ENCODE peak calls at places on chromosomes 1 and 21, in eight cellular contexts. D is mammary epithelial cell, A is lower lobe of right lung, M is HepG2, P is astrocyte, J is fibroblast of lung, H is WERI-Rb-1, T is brain microvascular endothelial cell. X is an unnamed sample.

GRCh38 chr21:45985471-45986315 is 4.1 kb downstream of the COL6A1 start:
- DNase-seq in D (no peak), A (peak), M (no peak), P (no peak), J (no peak), H (no peak), T (no peak), X (peak)

GRCh38 chr1:221776495-221777413 is 34.9 kb upstream of the DUSP10 start:
- DNase-seq in D (no peak), A (no peak), M (no peak), P (no peak), J (no peak), H (no peak), T (no peak), X (no peak)

GRCh38 chr1:112791723-112792104 is 76.6 kb upstream of the PPM1J start:
- DNase-seq in D (no peak), A (no peak), M (no peak), P (no peak), J (no peak), H (no peak), T (no peak), X (no peak)

GRCh38 chr1:216447898-216448568 is 24.8 kb upstream of the USH2A start:
- DNase-seq in D (peak), A (no peak), M (no peak), P (peak), J (no peak), H (no peak), T (no peak), X (no peak)

GRCh38 chr1:165218666-165219065 is 137.8 kb downstream of the LMX1A start:
- DNase-seq in D (no peak), A (no peak), M (no peak), P (no peak), J (no peak), H (no peak), T (no peak), X (no peak)

GRCh38 chr1:29513357-29513756 is 277.0 kb downstream of the PTPRU start:
- DNase-seq in D (peak), A (no peak), M (peak), P (peak), J (peak), H (peak), T (peak), X (peak)

GRCh38 chr1:150258275-150258666 is 697 bp downstream of the CA14 start:
- DNase-seq in D (no peak), A (no peak), M (no peak), P (no peak), J (no peak), H (no peak), T (no peak), X (no peak)

GRCh38 chr1:7320661-7321060 is 450.4 kb upstream of the VAMP3 start:
- DNase-seq in D (no peak), A (no peak), M (no peak), P (no peak), J (no peak), H (no peak), T (no peak), X (no peak)

GRCh38 chr1:211715976-211716375 is 40.6 kb upstream of the NEK2 start:
- DNase-seq in D (no peak), A (no peak), M (no peak), P (no peak), J (no peak), H (peak), T (no peak), X (no peak)

GRCh38 chr1:90561926-90562325 is 155.2 kb downstream of the BARHL2 start:
- DNase-seq in D (no peak), A (no peak), M (no peak), P (no peak), J (no peak), H (peak), T (no peak), X (no peak)

GRCh38 chr1:56376188-56376984 is 203.0 kb downstream of the PLPP3 start:
- DNase-seq in D (peak), A (no peak), M (no peak), P (peak), J (peak), H (no peak), T (no peak), X (peak)

GRCh38 chr1:61162513-61163274 is 80.3 kb downstream of the NFIA start:
- DNase-seq in D (no peak), A (no peak), M (no peak), P (no peak), J (no peak), H (no peak), T (no peak), X (no peak)

GRCh38 chr1:45877264-45877663 is 73.9 kb downstream of the MAST2 start:
- DNase-seq in D (no peak), A (no peak), M (no peak), P (no peak), J (no peak), H (no peak), T (no peak), X (no peak)

GRCh38 chr1:25462732-25463131 is 32.0 kb downstream of the MACO1 start:
- DNase-seq in D (no peak), A (no peak), M (no peak), P (no peak), J (peak), H (no peak), T (no peak), X (no peak)

GRCh38 chr1:228100822-228101613 is 2.1 kb downstream of the C1orf35 start:
- DNase-seq in D (no peak), A (no peak), M (no peak), P (no peak), J (no peak), H (no peak), T (no peak), X (peak)

DNA sequence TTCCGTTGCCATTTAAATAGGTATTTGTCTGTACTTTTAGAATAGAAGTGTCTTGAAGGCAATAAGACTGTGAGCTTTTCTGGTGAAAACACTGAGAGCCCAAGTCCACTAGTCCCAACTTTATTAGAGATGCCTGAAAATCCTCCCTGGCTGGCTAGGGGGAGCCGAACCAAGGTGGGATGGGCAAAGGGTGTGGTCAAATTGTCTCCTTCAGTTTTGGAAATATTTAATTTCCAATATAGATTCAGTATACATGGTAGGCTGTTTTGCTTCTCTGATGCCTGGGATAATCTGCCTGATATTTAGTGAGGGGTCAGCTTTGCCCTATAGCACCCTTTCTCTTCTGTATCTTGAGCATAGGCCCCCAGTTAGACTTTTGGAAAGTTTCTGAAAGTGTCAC is 3.5 kb downstream of the ROR1 start:
- DNase-seq in D (no peak), A (no peak), M (no peak), P (no peak), J (no peak), H (no peak), T (no peak), X (peak)
- TF ChIP-seq CTCF in D (no peak), A (no peak), M (no peak), P (no peak), J (no peak), H (peak), T (peak), X (peak)

GRCh38 chr1:43388613-43389012 is 987 bp downstream of the MED8 start:
- DNase-seq in D (no peak), A (no peak), M (no peak), P (no peak), J (no peak), H (peak), T (no peak), X (no peak)
- H3K27ac ChIP-seq in D (peak), A (peak), M (no peak), P (peak), J (peak), H (peak), T (no peak), X (peak)

DNA sequence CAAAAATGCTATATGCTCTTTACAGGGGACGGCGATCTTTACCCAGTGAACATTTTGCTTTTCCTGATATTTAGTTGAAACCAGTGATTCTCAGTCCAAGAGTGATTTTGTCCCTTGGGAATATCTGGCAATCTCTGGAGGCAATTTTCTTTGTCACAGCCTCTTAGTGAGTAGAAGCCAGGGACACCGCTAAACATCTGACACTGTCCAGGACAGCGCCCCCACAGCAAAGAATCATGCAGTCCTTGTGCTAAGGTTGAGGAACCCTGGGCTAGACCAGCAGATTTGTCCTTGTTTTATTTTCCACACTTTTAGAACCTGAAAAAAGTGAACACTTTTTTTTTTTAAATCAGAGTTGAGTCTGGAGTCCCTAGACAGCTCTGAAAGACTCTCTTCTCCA is 13.1 kb downstream of the EVA1C start:
- DNase-seq in D (no peak), A (no peak), M (no peak), P (no peak), J (no peak), H (no peak), T (no peak), X (no peak)
- TF ChIP-seq CTCF in D (peak), A (no peak), M (peak), P (no peak), J (no peak), H (peak), T (no peak), X (no peak)

DNA sequence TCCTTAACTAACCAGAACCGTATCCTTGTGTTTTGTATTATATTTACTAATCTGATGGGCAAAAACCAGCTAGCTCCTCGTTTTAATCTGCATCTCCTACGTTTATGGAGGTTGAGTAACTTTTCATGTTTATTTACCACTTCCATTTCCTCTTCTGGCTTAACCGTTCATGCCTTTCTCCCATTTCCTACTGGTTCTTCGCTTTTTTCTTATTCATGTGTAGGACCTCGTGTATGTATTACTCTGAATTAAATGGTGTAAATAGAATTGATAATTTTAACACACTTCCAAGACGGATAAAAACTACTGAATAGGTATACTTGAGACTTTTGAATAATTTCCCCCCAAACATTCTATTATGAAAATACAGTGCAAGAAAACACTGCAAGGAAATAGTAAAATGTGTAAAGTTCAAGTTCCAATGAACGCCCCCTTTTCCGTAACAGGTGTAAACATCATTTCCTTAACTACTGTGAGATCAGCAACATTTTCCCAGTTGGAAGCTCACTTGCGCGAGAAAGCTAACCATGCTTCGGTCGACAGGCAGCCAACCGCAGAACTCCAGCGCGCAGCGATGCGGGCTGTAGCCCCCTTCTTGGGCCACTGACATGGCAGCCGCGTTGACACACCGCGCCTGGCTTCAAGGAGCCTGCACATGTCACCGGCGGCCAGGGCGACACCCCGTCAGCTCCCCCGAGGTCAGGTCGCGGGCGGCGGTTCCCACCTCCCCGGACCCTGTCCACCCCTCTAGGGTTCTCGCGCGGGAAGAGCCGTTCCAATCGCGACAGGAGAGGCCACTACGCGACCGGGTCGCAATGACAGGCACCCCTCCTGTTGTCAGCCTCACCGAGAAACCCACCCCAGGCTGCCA is 815 bp downstream of the EDEM3 start:
- DNase-seq in D (peak), A (peak), M (peak), P (peak), J (peak), H (peak), T (peak), X (peak)
- H3K27ac ChIP-seq in D (peak), A (peak), M (peak), P (peak), J (peak), H (peak), T (peak), X (peak)

GRCh38 chr1:43974443-43975248 is at the start of gene ATP6V0B:
- DNase-seq in D (peak), A (peak), M (peak), P (peak), J (peak), H (peak), T (peak), X (peak)
- TF ChIP-seq CTCF in D (no peak), A (peak), M (peak), P (no peak), J (peak), H (peak), T (no peak), X (no peak)

GRCh38 chr1:154496381-154496780 is 5.6 kb upstream of the TDRD10 start:
- DNase-seq in D (no peak), A (no peak), M (no peak), P (no peak), J (no peak), H (no peak), T (no peak), X (no peak)

GRCh38 chr1:154490327-154490726 is 11.7 kb upstream of the TDRD10 start:
- DNase-seq in D (no peak), A (no peak), M (no peak), P (no peak), J (no peak), H (no peak), T (no peak), X (no peak)

GRCh38 chr1:154492115-154492514 is 9.9 kb upstream of the TDRD10 start:
- DNase-seq in D (no peak), A (no peak), M (no peak), P (no peak), J (no peak), H (no peak), T (no peak), X (no peak)

GRCh38 chr1:154495496-154496273 is 6.3 kb upstream of the TDRD10 start:
- DNase-seq in D (no peak), A (no peak), M (no peak), P (no peak), J (no peak), H (no peak), T (no peak), X (no peak)

DNA sequence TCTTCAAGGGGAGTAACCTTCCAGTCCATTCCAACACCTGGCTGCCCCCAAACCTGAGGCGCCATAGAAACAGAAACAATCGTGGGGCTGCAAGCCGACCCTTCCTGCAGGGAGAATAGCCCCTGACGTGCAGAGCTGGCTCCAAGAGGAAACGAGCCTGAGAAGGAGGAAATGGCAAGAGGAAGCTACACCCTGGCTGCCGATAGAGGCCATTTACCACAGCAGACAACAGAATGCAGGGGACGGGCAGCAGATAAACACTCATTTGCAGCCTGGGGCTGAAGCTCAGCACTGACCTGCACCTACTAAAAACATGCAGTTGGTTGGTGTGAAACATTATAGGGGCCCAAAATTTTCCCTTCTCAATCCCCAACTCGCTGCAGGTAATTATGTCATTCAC is 8.7 kb upstream of the TDRD10 start:
- DNase-seq in D (no peak), A (peak), M (no peak), P (no peak), J (no peak), H (no peak), T (no peak), X (no peak)
- H3K27ac ChIP-seq in D (no peak), A (peak), M (no peak), P (no peak), J (no peak), H (no peak), T (no peak), X (no peak)

GRCh38 chr1:220363196-220363831 is 91.1 kb upstream of the RAB3GAP2 start:
- DNase-seq in D (no peak), A (no peak), M (no peak), P (peak), J (no peak), H (peak), T (no peak), X (peak)
- TF ChIP-seq CTCF in D (no peak), A (no peak), M (no peak), P (no peak), J (no peak), H (no peak), T (no peak), X (no peak)

X was measured in osteoblast.